ENCODE peak calls at places on chromosomes 6 and 20, in seven cellular contexts. R is PC-3, S is HCT116, M is HepG2, N is heart right ventricle, X is transverse colon, T is uterus. B is an unnamed sample.

GRCh38 chr6:89768324-89768723 is 51.3 kb downstream of the MDN1 start:
- DNase-seq in R (no peak), S (no peak), M (no peak), N (no peak), X (no peak), T (no peak), B (no peak)

GRCh38 chr20:37734228-37734980 is 40.6 kb downstream of the CTNNBL1 start:
- DNase-seq in R (no peak), S (no peak), M (no peak), N (no peak), X (no peak), T (no peak), B (no peak)

GRCh38 chr6:83462524-83462923 is 31.7 kb upstream of the ME1 start:
- DNase-seq in R (no peak), S (no peak), M (peak; percentile 24), N (no peak), X (no peak), T (no peak), B (no peak)

GRCh38 chr6:65182681-65183080 is 524.3 kb downstream of the EYS start:
- DNase-seq in R (peak; percentile 24), S (no peak), M (no peak), N (no peak), X (no peak), T (no peak), B (no peak)

GRCh38 chr6:107977283-107977682 is 19.3 kb upstream of the SEC63 start:
- DNase-seq in R (peak; percentile 64), S (no peak), M (no peak), N (no peak), X (no peak), T (no peak), B (no peak)

GRCh38 chr20:40931348-40932044 is 97.1 kb upstream of the TOP1 start:
- DNase-seq in R (no peak), S (no peak), M (no peak), N (no peak), X (no peak), T (no peak), B (no peak)

GRCh38 chr20:61765081-61765870 is 300.4 kb downstream of the TAF4 start:
- DNase-seq in R (no peak), S (no peak), M (no peak), N (no peak), X (no peak), T (no peak), B (peak; percentile 46)

GRCh38 chr6:26196846-26197683 is 109.8 kb downstream of the HFE start:
- DNase-seq in R (peak; percentile 93), S (peak; percentile 75), M (peak; percentile 93), N (peak; percentile 83), X (peak; percentile 84), T (peak; percentile 66), B (peak; percentile 87)

GRCh38 chr20:46157625-46158024 is 39.5 kb downstream of the CD40 start:
- DNase-seq in R (no peak), S (no peak), M (no peak), N (no peak), X (no peak), T (no peak), B (no peak)

GRCh38 chr6:25403150-25403549 is 124.0 kb downstream of the CARMIL1 start:
- DNase-seq in R (no peak), S (no peak), M (no peak), N (no peak), X (no peak), T (no peak), B (no peak)

GRCh38 chr6:157271441-157271840 is 51.9 kb downstream of the TMEM242 start:
- DNase-seq in R (no peak), S (no peak), M (no peak), N (no peak), X (no peak), T (no peak), B (no peak)

GRCh38 chr20:14685179-14685578 is 347.8 kb upstream of the FLRT3 start:
- DNase-seq in R (no peak), S (no peak), M (no peak), N (no peak), X (no peak), T (no peak), B (no peak)

GRCh38 chr6:35177139-35177538 is 36.0 kb upstream of the TCP11 start:
- DNase-seq in R (no peak), S (no peak), M (no peak), N (no peak), X (no peak), T (no peak), B (no peak)

GRCh38 chr6:41966961-41967311 is 25.3 kb upstream of the CCND3 start:
- DNase-seq in R (peak; percentile 71), S (peak; percentile 80), M (peak; percentile 84), N (no peak), X (no peak), T (no peak), B (no peak)

GRCh38 chr6:144334150-144334708 is 49.1 kb downstream of the UTRN start:
- DNase-seq in R (no peak), S (no peak), M (no peak), N (no peak), X (peak; percentile 65), T (no peak), B (peak; percentile 53)

GRCh38 chr20:17816804-17817590 is 117.2 kb downstream of the BANF2 start:
- DNase-seq in R (no peak), S (no peak), M (no peak), N (no peak), X (no peak), T (no peak), B (peak; percentile 52)

GRCh38 chr6:158031191-158031444 is 49.5 kb downstream of the SYNJ2 start:
- DNase-seq in R (no peak), S (no peak), M (no peak), N (no peak), X (no peak), T (no peak), B (no peak)

GRCh38 chr6:86937219-86938079 is at the start of gene HTR1E:
- DNase-seq in R (peak; percentile 30), S (peak; percentile 4), M (peak; percentile 42), N (no peak), X (no peak), T (peak; percentile 16), B (peak; percentile 71)

GRCh38 chr6:142728367-142728766 is 216.6 kb downstream of the HIVEP2 start:
- DNase-seq in R (no peak), S (no peak), M (no peak), N (no peak), X (peak; percentile 11), T (no peak), B (no peak)

GRCh38 chr6:53699462-53699861 is 33.9 kb upstream of the KLHL31 start:
- DNase-seq in R (no peak), S (no peak), M (no peak), N (no peak), X (no peak), T (no peak), B (no peak)

DNA sequence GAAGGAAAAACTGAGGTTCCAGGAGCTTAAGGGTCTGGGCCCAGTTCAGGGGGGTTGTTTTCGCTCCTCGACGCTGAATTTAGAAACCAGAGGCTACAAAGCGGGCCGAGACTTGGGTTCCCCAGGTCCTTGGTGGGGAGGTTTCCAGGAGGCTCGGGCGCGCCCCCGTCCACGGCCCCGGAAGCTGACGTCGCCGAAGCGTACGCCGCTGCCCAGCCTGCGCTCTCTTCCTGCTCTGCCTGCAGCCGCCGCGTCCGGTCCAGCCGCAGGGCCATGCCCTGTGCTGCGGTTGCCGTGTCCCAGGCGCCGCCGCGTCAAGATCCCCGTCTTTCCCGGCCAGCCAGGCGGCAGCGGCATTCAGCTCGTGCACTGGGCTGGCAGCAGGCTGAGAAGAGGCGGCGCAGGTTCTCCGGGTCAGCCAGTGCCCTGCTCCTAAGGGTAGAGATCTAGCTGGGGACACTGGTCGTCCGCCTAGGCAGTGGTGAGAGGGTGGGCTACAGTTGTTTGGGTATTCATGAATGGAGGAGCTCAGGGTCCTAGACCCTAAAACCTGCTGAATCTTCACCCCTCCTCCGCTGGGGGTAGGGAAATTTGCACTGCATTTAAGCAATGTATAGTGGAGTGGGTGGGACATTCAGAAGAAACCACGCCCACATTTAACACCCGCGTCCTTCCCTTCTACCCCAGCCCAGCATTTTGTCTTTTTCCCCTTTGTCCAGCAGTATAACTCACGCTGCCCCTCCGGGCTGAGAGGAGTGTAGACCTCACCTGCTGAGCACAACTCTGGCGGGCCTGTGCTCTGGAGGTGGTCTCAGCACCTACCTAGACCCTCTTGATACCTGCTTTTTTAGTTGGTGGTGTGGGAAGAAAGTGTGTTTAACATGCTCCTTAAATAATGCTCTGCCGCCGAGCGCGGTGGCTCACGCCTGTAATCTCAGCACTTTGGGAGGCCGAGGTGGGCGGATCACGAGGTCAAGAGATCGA is 1.1 kb upstream of the TRIM26 start:
- DNase-seq in R (peak; percentile 64), S (no peak), M (peak; percentile 66), N (peak; percentile 86), X (peak; percentile 91), T (peak; percentile 85), B (peak; percentile 90)
- TF ChIP-seq CTCF in R (no peak), S (no peak), M (peak; percentile 22), N (no peak), X (no peak), T (no peak), B (no peak)

DNA sequence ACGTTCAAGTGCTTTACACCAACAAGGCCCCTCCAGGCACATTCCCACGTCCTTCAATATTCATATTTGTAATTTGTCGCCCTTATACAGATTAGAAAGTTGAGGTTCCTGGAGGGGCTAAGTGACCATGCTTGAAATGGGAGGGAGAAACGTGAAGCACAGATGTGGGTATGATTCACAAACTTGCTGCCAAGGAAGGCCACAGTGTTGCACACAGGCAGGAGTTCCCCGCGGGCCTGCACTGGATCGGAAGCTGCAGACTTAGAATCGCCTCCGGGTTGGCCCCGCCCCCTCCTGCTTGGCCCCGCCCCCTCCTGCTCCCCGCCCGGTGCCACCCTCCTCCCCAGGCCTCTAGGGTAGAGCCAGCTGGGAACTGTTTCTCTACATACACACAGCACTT is 58.2 kb upstream of the QKI start:
- DNase-seq in R (peak; percentile 67), S (no peak), M (no peak), N (peak; percentile 50), X (no peak), T (no peak), B (peak; percentile 74)
- H3K4me1 ChIP-seq in R (peaks cover 39% of the 10 kb centered on the region), S (no peaks in the 10 kb centered on the region), M (no peaks in the 10 kb centered on the region), N (peaks cover 23% of the 10 kb centered on the region), X (no peaks in the 10 kb centered on the region), T (no peaks in the 10 kb centered on the region), B (peaks cover 12% of the 10 kb centered on the region)

GRCh38 chr6:137370871-137371633 is 123.1 kb downstream of the OLIG3 start:
- DNase-seq in R (no peak), S (peak; percentile 2), M (peak; percentile 47), N (no peak), X (no peak), T (no peak), B (no peak)
- TF ChIP-seq CTCF in R (no peak), S (no peak), M (peak; percentile 15), N (no peak), X (no peak), T (no peak), B (no peak)

GRCh38 chr20:22560817-22561216 is 23.6 kb downstream of the FOXA2 start:
- DNase-seq in R (no peak), S (no peak), M (no peak), N (no peak), X (no peak), T (no peak), B (no peak)

GRCh38 chr20:22561965-22562581 is 22.3 kb downstream of the FOXA2 start:
- DNase-seq in R (no peak), S (no peak), M (no peak), N (no peak), X (no peak), T (no peak), B (no peak)

GRCh38 chr20:22562620-22563019 is 21.8 kb downstream of the FOXA2 start:
- DNase-seq in R (no peak), S (no peak), M (no peak), N (no peak), X (no peak), T (no peak), B (no peak)

GRCh38 chr20:22557403-22558276 is 26.7 kb downstream of the FOXA2 start:
- DNase-seq in R (no peak), S (no peak), M (no peak), N (no peak), X (no peak), T (no peak), B (no peak)

GRCh38 chr20:22559711-22560305 is 24.6 kb downstream of the FOXA2 start:
- DNase-seq in R (no peak), S (no peak), M (no peak), N (no peak), X (no peak), T (no peak), B (no peak)
- H3K4me1 ChIP-seq in R (no peaks in the 10 kb centered on the region), S (no peaks in the 10 kb centered on the region), M (peaks cover 33% of the 10 kb centered on the region), N (no peaks in the 10 kb centered on the region), X (no peaks in the 10 kb centered on the region), T (no peaks in the 10 kb centered on the region), B (no peaks in the 10 kb centered on the region)